ENCODE peak calls at places on chromosome 5, in nine cellular contexts. E is sigmoid colon, O is A549, R is upper lobe of left lung, D is K562, U is stomach, G is HepG2, N is SK-N-SH, I is H1. X is an unnamed sample.

GRCh38 chr5:16615737-16616535 is 861 bp downstream of the RETREG1 start:
- DNase-seq in O (no peak), E (no peak), N (peak; percentile 21), R (no peak), G (no peak), D (no peak), U (no peak), I (no peak), X (no peak)

GRCh38 chr5:132293992-132294727 is at the start of gene SLC22A4:
- DNase-seq in U (peak; percentile 80), G (peak; percentile 87), O (peak; percentile 96), I (no peak), D (peak; percentile 90), R (peak; percentile 94), E (peak; percentile 98), N (peak; percentile 94), X (peak; percentile 95)

GRCh38 chr5:61933787-61934626 is 372.0 kb upstream of the KIF2A start:
- DNase-seq in E (no peak), R (peak; percentile 34), U (peak; percentile 58), N (peak; percentile 62), G (peak; percentile 44), O (peak; percentile 27), I (no peak), D (peak; percentile 29), X (peak; percentile 12)

GRCh38 chr5:169637085-169637855 is at the start of gene DOCK2:
- DNase-seq in E (peak; percentile 77), G (no peak), O (no peak), D (peak; percentile 47), U (peak; percentile 58), N (no peak), I (no peak), R (peak; percentile 79), X (no peak)

GRCh38 chr5:145495741-145496140 is 339.4 kb downstream of the PRELID2 start:
- DNase-seq in R (no peak), I (no peak), N (no peak), E (no peak), G (peak; percentile 2), D (no peak), O (peak; percentile 19), U (peak; percentile 53), X (no peak)

GRCh38 chr5:72209515-72210115 is 102.3 kb downstream of the MAP1B start:
- DNase-seq in O (no peak), G (no peak), U (no peak), I (peak; percentile 7), E (peak; percentile 83), N (no peak), R (no peak), D (no peak), X (no peak)

GRCh38 chr5:36680066-36680465 is 73.7 kb downstream of the SLC1A3 start:
- DNase-seq in U (no peak), R (peak; percentile 77), D (no peak), O (no peak), G (no peak), N (no peak), I (no peak), E (peak; percentile 86), X (no peak)

GRCh38 chr5:146860213-146860891 is 18.2 kb downstream of the PPP2R2B start:
- DNase-seq in R (no peak), I (no peak), N (no peak), U (no peak), E (no peak), G (peak; percentile 19), D (no peak), O (no peak), X (no peak)

DNA sequence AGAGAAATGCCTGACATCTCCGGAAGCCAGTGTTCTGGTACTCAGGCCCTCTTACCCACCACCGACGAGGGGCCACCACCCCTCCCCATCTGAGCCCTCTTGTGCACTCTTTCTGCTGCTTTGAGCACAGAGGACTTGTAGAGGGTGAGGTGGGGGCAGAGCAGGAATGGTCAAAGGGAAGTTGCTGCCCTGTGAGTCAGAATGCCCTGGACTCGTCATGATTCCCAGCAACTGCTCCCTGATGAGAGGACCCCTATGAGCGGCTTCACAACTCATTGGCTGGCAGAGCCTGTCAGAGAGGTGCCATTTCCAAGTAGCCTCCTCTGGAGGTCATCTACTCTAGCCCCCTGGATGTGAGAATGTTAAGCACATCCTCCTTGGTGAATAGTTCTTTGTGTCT is 845 bp downstream of the ECSCR start:
- DNase-seq in R (no peak), I (no peak), D (no peak), G (no peak), O (no peak), N (peak; percentile 15), E (no peak), U (no peak), X (no peak)
- TF ChIP-seq EP300 in R (peak; percentile 52), I (no peak), D (no peak), G (no peak), O (no peak), N (no peak), E (no peak), U (no peak), X (no peak)

GRCh38 chr5:135393691-135394090 is 5.3 kb downstream of the MACROH2A1 start:
- DNase-seq in R (no peak), N (no peak), D (no peak), I (no peak), O (no peak), G (no peak), E (no peak), U (no peak), X (no peak)
- H3K4me1 ChIP-seq in R (peaks cover 82% of the 10 kb centered on the region), N (peaks cover 40% of the 10 kb centered on the region), D (peaks cover 48% of the 10 kb centered on the region), I (peaks cover 12% of the 10 kb centered on the region), O (peaks cover 16% of the 10 kb centered on the region), G (peaks cover 70% of the 10 kb centered on the region), E (no peaks in the 10 kb centered on the region), U (peaks cover 92% of the 10 kb centered on the region), X (peaks cover 6% of the 10 kb centered on the region)

GRCh38 chr5:102511666-102512065 is 12.9 kb upstream of the SLCO6A1 start:
- DNase-seq in E (no peak), R (no peak), N (no peak), U (no peak), G (no peak), O (no peak), I (no peak), D (no peak), X (no peak)
- TF ChIP-seq EP300 in E (no peak), R (no peak), N (no peak), U (no peak), G (no peak), O (no peak), I (no peak), D (no peak), X (no peak)

DNA sequence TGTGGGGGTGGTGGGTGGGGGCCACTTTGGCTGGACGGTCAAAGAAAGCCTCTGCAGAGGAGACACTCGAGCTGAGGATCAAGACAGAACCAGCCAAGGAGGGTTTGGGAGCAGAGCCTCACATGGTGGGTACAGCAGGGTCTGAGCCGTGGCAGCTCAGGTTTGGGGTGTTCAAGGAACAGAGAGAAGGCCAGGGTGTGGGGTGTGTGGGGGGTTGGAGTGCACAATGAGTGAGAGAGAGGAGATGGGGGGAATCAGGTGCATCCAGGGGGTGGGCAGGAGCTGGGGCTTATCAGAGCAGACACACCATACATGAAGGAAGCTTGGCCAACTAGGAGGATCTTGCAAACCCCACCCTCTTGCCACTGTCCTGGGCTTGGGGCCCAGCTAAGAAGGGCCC is 140.0 kb downstream of the NSG2 start:
- DNase-seq in G (no peak), U (no peak), O (no peak), R (no peak), E (no peak), N (no peak), D (no peak), I (no peak), X (no peak)
- H3K4me1 ChIP-seq in G (no peaks in the 10 kb centered on the region), U (peaks cover 5% of the 10 kb centered on the region), O (no peaks in the 10 kb centered on the region), R (no peaks in the 10 kb centered on the region), E (no peaks in the 10 kb centered on the region), N (peaks cover 35% of the 10 kb centered on the region), D (no peaks in the 10 kb centered on the region), I (no peaks in the 10 kb centered on the region), X (no peaks in the 10 kb centered on the region)